ENCODE peak calls at places on chromosomes 2 and 18, in nine cellular contexts. M is substantia nigra; H is sigmoid colon; E is spleen; U is AG04450; F is cardiac muscle cell; Q is heart left ventricle; T is CD8-positive, alpha-beta memory T cell; Y is RWPE2. I is an unnamed sample.

GRCh38 chr2:111119004-111119846 is 1.5 kb upstream of the BCL2L11 start:
- DNase-seq in M (no peak), H (peak; percentile 68), E (peak; percentile 86), U (no peak), F (no peak), Q (no peak), T (peak; percentile 51), Y (no peak), I (no peak)

GRCh38 chr2:25302758-25303436 is 38.8 kb downstream of the DNMT3A start:
- DNase-seq in M (no peak), H (no peak), E (no peak), U (no peak), F (no peak), Q (no peak), T (no peak), Y (no peak), I (no peak)

GRCh38 chr2:179861027-179861776 is at the start of gene ZNF385B:
- DNase-seq in M (no peak), H (peak; percentile 63), E (no peak), U (no peak), F (peak; percentile 21), Q (no peak), T (no peak), Y (no peak), I (no peak)

GRCh38 chr2:11822746-11823411 is 76.4 kb downstream of the LPIN1 start:
- DNase-seq in M (no peak), H (no peak), E (no peak), U (no peak), F (peak; percentile 12), Q (no peak), T (no peak), Y (no peak), I (no peak)

GRCh38 chr18:26088482-26088881 is 1.9 kb downstream of the SS18 start:
- DNase-seq in M (no peak), H (no peak), E (no peak), U (no peak), F (peak; percentile 14), Q (no peak), T (no peak), Y (no peak), I (no peak)

GRCh38 chr2:201402651-201403573 is 45.8 kb upstream of the FLACC1 start:
- DNase-seq in M (no peak), H (no peak), E (no peak), U (no peak), F (peak; percentile 46), Q (no peak), T (no peak), Y (no peak), I (no peak)

GRCh38 chr2:207624170-207625013 is 802 bp downstream of the METTL21A start:
- DNase-seq in M (peak; percentile 61), H (peak; percentile 78), E (peak; percentile 95), U (no peak), F (peak; percentile 82), Q (peak; percentile 76), T (peak; percentile 76), Y (no peak), I (peak; percentile 78)

GRCh38 chr18:8818982-8819381 is 113.6 kb downstream of the MTCL1 start:
- DNase-seq in M (no peak), H (no peak), E (no peak), U (no peak), F (no peak), Q (no peak), T (no peak), Y (no peak), I (no peak)

GRCh38 chr18:48833701-48834394 is 116.9 kb downstream of the SMAD7 start:
- DNase-seq in M (no peak), H (no peak), E (peak; percentile 87), U (no peak), F (peak; percentile 27), Q (no peak), T (peak; percentile 81), Y (no peak), I (no peak)

GRCh38 chr2:191746306-191746705 is 68.4 kb downstream of the NABP1 start:
- DNase-seq in M (no peak), H (no peak), E (no peak), U (no peak), F (no peak), Q (no peak), T (no peak), Y (no peak), I (no peak)

GRCh38 chr2:179622635-179623034 is 238.8 kb downstream of the ZNF385B start:
- DNase-seq in M (no peak), H (no peak), E (no peak), U (no peak), F (no peak), Q (peak; percentile 37), T (no peak), Y (no peak), I (no peak)

GRCh38 chr2:84865181-84865783 is 15.6 kb downstream of the TRABD2A start:
- DNase-seq in M (no peak), H (no peak), E (no peak), U (no peak), F (peak; percentile 55), Q (no peak), T (no peak), Y (no peak), I (no peak)

DNA sequence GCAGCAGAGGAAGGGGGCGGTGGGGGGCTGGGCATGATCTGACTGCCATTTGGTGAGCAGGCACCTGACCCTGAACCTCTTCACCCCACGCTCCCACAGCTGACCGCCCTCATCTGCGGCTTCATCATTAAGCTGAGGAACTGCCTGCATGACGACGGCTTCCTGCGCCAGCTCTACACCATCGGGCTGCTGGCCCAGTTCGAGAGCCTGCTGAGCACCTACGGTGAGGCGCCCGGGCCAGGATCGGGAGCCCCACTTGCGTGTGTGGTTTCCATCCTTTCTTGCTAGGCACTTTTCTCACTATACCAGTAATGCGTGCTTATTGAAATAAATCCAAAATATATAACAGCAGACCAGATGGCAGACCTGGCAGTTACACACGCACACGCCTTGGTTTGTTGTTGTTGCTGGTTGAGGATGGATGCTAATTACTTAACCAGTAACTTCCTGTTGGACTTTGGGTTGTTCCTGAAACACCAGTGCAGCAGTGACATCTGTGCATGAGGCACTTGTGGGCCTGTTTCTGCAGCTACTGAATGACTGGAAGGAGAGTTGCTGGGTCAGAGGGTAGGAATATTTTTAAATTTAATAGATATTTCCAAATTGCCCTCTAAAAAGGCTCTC is 43.7 kb downstream of the COA5 start:
- DNase-seq in M (no peak), H (no peak), E (no peak), U (no peak), F (no peak), Q (no peak), T (no peak), Y (no peak), I (no peak)
- H3K27ac ChIP-seq in M (no peak overlapping the region), H (no peak overlapping the region), E (no peak overlapping the region), U (no peak overlapping the region), F (no peak overlapping the region), Q (peak overlapping the region; percentile 63), T (no peak overlapping the region), Y (no peak overlapping the region), I (no peak overlapping the region)

DNA sequence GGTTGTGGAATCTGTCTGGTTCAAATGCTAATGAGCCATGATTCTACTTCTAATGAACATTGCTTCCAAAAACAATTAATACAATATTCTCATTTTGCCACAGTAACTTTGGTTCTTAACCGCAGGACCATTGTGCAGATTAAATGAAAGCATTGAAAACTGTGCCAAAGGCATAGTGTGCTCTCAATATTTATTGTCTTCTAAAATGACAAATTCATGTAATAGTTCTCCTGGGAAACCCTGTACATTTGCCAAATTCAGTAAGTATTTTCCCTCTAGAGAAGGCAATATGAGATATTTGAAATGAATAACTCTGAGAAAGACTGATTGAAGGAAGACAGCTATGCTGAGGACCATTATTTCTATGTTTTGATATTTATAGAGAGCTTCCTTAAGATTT is 246.3 kb downstream of the CCDC102B start:
- DNase-seq in M (no peak), H (no peak), E (no peak), U (no peak), F (no peak), Q (no peak), T (no peak), Y (no peak), I (no peak)
- H3K27ac ChIP-seq in M (no peak overlapping the region), H (no peak overlapping the region), E (no peak overlapping the region), U (no peak overlapping the region), F (no peak overlapping the region), Q (no peak overlapping the region), T (no peak overlapping the region), Y (no peak overlapping the region), I (no peak overlapping the region)

GRCh38 chr2:99654419-99654818 is 164.6 kb upstream of the REV1 start:
- DNase-seq in M (no peak), H (no peak), E (no peak), U (peak; percentile 11), F (no peak), Q (no peak), T (no peak), Y (no peak), I (no peak)

GRCh38 chr2:99659874-99660273 is 170.1 kb upstream of the REV1 start:
- DNase-seq in M (no peak), H (peak; percentile 83), E (no peak), U (no peak), F (peak; percentile 11), Q (peak; percentile 36), T (no peak), Y (no peak), I (no peak)

GRCh38 chr2:99653433-99653832 is 163.6 kb upstream of the REV1 start:
- DNase-seq in M (no peak), H (no peak), E (no peak), U (no peak), F (no peak), Q (no peak), T (no peak), Y (no peak), I (no peak)

GRCh38 chr2:99657691-99658258 is 168.0 kb upstream of the REV1 start:
- DNase-seq in M (no peak), H (no peak), E (no peak), U (no peak), F (no peak), Q (no peak), T (no peak), Y (no peak), I (no peak)

DNA sequence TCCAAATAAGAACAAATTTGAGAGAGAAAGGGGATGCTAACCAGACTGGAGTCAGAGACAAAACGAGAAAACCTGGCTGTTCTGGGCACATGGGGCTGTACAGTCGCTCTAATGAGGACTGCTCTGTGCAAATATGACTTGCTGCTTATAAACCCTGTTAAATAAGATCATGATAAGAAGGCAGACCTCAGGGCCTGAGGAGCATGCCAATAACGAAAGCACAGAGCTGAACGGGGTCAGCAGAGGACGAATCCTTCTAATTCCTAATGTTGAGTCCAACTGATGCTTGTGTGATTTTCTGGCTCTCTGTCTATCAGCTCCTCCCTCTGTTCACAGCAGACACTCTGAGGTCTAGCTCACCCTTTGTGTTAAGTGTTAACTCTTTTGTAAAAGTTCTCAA is 167.1 kb upstream of the REV1 start:
- DNase-seq in M (no peak), H (no peak), E (no peak), U (no peak), F (peak; percentile 29), Q (peak; percentile 43), T (no peak), Y (no peak), I (no peak)
- H3K27ac ChIP-seq in M (no peak overlapping the region), H (no peak overlapping the region), E (no peak overlapping the region), U (no peak overlapping the region), F (no peak overlapping the region), Q (peak overlapping the region; percentile 42), T (no peak overlapping the region), Y (no peak overlapping the region), I (no peak overlapping the region)

DNA sequence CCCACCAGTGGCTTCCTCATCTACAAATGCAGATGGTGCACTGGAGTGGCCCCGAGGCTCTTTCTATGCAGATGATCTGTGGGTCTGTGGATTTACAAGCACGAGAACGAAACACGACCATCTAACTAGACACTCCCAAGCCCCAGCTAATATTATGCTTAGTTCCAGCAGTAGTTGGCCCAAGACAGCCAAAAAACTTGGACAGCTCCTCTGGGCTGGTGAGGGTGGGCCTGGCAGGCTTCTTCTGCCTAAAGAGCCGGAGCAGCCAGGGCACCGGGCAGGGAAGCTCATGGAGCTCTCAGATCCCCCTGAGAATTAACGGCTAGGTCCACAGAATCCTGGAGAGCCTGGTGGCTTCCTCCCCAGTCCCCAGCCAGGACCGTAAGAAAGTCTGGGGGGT is 9.1 kb upstream of the IL1R2 start:
- DNase-seq in M (no peak), H (no peak), E (no peak), U (no peak), F (no peak), Q (no peak), T (no peak), Y (no peak), I (no peak)
- H3K27ac ChIP-seq in M (no peak overlapping the region), H (no peak overlapping the region), E (no peak overlapping the region), U (no peak overlapping the region), F (no peak overlapping the region), Q (no peak overlapping the region), T (no peak overlapping the region), Y (peak overlapping the region; percentile 41), I (no peak overlapping the region)